ENCODE peak calls at places on chromosomes 3 and 15, in seven cellular contexts. W, R, D, T, Y, M and S are unnamed samples.

GRCh38 chr3:73511555-73511954 is 113.2 kb downstream of the PDZRN3 start:
- DNase-seq in W (no peak), R (no peak), D (no peak), T (no peak), Y (no peak), M (no peak), S (no peak)

GRCh38 chr15:26628879-26629529 is 143.9 kb downstream of the GABRB3 start:
- DNase-seq in W (no peak), R (peak), D (no peak), T (no peak), Y (peak), M (peak), S (peak)

GRCh38 chr3:194136519-194137313 is 768 bp downstream of the HES1 start:
- DNase-seq in W (peak), R (no peak), D (peak), T (peak), Y (peak), M (no peak), S (no peak)

GRCh38 chr3:171791695-171792082 is 18.6 kb downstream of the PLD1 start:
- DNase-seq in W (peak), R (no peak), D (peak), T (no peak), Y (peak), M (peak), S (no peak)

GRCh38 chr3:119630562-119631329 is 29.6 kb downstream of the POPDC2 start:
- DNase-seq in W (no peak), R (no peak), D (no peak), T (no peak), Y (peak), M (no peak), S (no peak)

GRCh38 chr15:39543651-39544050 is 37.2 kb upstream of the THBS1 start:
- DNase-seq in W (no peak), R (no peak), D (no peak), T (no peak), Y (no peak), M (no peak), S (no peak)

GRCh38 chr3:149145926-149146325 is 16.5 kb downstream of the HPS3 start:
- DNase-seq in W (no peak), R (no peak), D (no peak), T (no peak), Y (no peak), M (no peak), S (no peak)

GRCh38 chr3:154314152-154314551 is 10.1 kb downstream of the DHX36 start:
- DNase-seq in W (no peak), R (no peak), D (no peak), T (no peak), Y (no peak), M (no peak), S (no peak)

GRCh38 chr15:43989938-43990337 is 163.1 kb downstream of the WDR76 start:
- DNase-seq in W (no peak), R (no peak), D (no peak), T (no peak), Y (no peak), M (no peak), S (no peak)

GRCh38 chr15:43199945-43200488 is 14.8 kb downstream of the CCNDBP1 start:
- DNase-seq in W (no peak), R (no peak), D (no peak), T (no peak), Y (no peak), M (no peak), S (no peak)

GRCh38 chr15:44666208-44667038 is 3.0 kb upstream of the SPG11 start:
- DNase-seq in W (no peak), R (no peak), D (no peak), T (no peak), Y (no peak), M (no peak), S (no peak)

GRCh38 chr3:17625111-17625510 is 117.3 kb downstream of the TBC1D5 start:
- DNase-seq in W (no peak), R (no peak), D (no peak), T (no peak), Y (no peak), M (no peak), S (no peak)

GRCh38 chr3:58251653-58252052 is 14.1 kb downstream of the ABHD6 start:
- DNase-seq in W (no peak), R (no peak), D (no peak), T (no peak), Y (peak), M (no peak), S (no peak)

GRCh38 chr3:58246148-58247051 is 8.8 kb downstream of the ABHD6 start:
- DNase-seq in W (no peak), R (no peak), D (no peak), T (no peak), Y (no peak), M (no peak), S (no peak)

GRCh38 chr3:58254144-58254543 is 16.6 kb downstream of the ABHD6 start:
- DNase-seq in W (no peak), R (no peak), D (no peak), T (no peak), Y (no peak), M (no peak), S (no peak)

GRCh38 chr3:58250093-58250707 is 12.6 kb downstream of the ABHD6 start:
- DNase-seq in W (no peak), R (no peak), D (no peak), T (no peak), Y (peak), M (no peak), S (no peak)

DNA sequence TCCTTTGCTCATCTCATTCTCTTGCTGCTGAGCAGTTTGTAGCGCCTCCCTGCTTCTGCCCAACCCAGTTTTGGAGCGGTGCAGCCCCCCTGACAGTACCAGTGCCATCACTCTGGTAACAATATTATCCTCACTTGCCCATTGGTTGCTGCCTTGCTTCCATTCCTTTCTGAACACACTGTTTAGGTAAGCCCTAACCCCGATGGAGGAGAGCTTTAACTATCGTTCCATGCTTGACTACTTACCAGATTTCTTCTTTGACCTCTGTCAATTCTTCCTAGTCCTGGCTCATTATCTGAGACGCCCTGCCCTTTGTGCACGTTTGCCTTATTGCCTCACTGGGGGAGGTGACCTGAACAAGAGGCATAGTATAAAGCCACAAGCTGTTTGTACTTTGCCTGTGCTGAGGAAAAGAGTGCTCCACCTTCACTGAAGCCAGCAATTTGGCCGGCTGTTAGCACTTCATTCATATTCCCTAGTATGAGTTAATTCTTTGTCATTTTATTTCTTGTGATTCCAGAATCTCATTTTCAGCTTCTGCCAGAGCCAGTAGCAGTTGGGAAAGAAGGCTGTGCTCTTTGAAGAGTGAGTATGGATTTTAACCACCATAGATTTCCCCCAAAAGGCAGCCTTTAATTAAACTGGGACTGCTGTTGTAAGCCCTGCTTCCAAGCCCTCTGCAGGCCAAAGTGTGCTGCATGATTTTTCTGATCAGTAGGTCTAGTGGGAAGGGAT is 11.9 kb downstream of the ABHD6 start:
- DNase-seq in W (peak), R (no peak), D (no peak), T (no peak), Y (no peak), M (no peak), S (no peak)
- TF ChIP-seq CTCF in W (no peak), R (no peak), D (no peak), T (no peak), Y (peak), M (no peak), S (peak)

DNA sequence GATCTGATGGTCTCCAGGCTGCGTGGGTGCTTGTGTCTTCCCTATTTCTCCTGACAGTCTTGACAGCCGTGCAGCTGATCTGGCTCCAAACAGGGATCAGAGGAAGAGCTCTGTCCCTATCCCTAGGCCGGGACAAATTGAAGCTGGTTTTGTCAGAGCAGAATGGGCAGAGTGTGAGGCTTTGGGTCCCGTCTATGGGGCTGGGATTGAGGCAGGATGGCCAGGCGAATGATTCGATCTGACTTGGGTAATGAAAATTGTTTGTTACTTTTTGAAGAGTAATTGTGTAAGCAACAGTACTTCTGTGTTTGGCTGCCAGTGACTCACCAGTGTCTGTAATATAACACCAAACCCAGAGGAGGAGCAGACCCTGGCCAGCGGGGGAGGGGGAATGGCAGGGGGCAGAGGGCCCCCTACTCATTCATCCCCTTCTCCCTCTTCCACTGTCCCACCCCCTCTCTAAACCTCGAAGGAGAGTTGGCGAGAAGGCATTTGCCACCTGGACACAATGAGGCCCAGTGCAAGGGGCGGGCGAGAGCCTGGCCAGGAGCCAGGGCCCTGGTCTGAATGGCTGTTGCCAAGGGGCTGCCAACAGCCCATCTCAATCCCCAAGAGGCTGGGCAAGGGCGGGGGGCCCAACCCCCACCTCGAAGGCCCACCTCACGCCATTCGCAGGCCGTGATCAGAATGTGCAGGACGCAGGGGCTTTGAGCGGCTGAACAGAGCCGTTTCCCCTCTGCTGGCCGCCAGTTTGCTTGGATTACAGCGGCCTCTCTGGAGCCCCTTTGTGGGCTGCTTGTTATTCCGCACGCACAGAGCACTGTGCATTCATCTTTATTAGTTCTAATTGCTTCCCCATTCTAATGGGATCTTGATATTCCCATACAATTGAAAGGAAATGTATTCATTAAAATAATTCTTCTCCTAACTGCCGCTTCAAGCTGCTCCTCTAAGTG is 5.1 kb upstream of the MAGEF1 start:
- DNase-seq in W (peak), R (no peak), D (no peak), T (no peak), Y (peak), M (no peak), S (no peak)
- TF ChIP-seq CTCF in W (no peak), R (no peak), D (no peak), T (no peak), Y (no peak), M (no peak), S (no peak)

DNA sequence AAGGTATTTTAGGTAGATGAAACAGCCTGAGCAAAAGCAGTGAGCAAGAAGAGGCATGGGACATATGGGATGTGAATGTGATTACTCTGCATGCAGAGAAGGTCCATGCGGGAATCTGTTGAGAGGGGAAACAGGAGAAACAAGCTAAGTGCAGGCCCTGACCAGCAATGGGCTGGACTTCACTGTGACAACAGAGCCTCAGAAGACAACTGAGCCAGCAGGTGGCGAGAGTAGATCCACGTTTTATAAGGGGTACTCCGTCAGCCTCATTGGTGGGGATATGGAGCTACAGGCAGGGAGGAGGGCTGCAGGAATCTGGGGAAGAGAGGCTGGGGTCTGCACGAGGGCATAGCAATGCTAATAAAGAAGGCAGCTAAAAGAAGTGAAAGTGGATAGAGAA is 405.9 kb upstream of the LMCD1 start:
- DNase-seq in W (peak), R (no peak), D (peak), T (no peak), Y (no peak), M (no peak), S (no peak)
- TF ChIP-seq CTCF in W (peak), R (no peak), D (no peak), T (no peak), Y (no peak), M (no peak), S (peak)

GRCh38 chr3:45080824-45081223 is 54.7 kb downstream of the CLEC3B start:
- DNase-seq in W (no peak), R (no peak), D (no peak), T (no peak), Y (no peak), M (no peak), S (no peak)

GRCh38 chr3:45075821-45076625 is 49.9 kb downstream of the CLEC3B start:
- DNase-seq in W (no peak), R (no peak), D (no peak), T (no peak), Y (no peak), M (no peak), S (no peak)

GRCh38 chr3:45081506-45081905 is 55.4 kb downstream of the CLEC3B start:
- DNase-seq in W (no peak), R (no peak), D (no peak), T (no peak), Y (no peak), M (no peak), S (no peak)

GRCh38 chr3:45079715-45080114 is 53.6 kb downstream of the CLEC3B start:
- DNase-seq in W (no peak), R (no peak), D (no peak), T (no peak), Y (no peak), M (no peak), S (no peak)

GRCh38 chr3:45078910-45079522 is 52.9 kb downstream of the CLEC3B start:
- DNase-seq in W (no peak), R (no peak), D (no peak), T (no peak), Y (peak), M (no peak), S (no peak)
- TF ChIP-seq CTCF in W (no peak), R (no peak), D (peak), T (no peak), Y (peak), M (no peak), S (peak)

GRCh38 chr15:80234883-80235282 is 17.1 kb downstream of the CTXND1 start:
- DNase-seq in W (no peak), R (no peak), D (peak), T (no peak), Y (peak), M (no peak), S (no peak)
- TF ChIP-seq CTCF in W (peak), R (peak), D (peak), T (peak), Y (peak), M (peak), S (peak)

GRCh38 chr3:187808466-187809291 is 63.4 kb upstream of the BCL6 start:
- DNase-seq in W (peak), R (peak), D (no peak), T (no peak), Y (no peak), M (no peak), S (no peak)
- TF ChIP-seq CTCF in W (peak), R (peak), D (no peak), T (no peak), Y (no peak), M (no peak), S (no peak)

DNA sequence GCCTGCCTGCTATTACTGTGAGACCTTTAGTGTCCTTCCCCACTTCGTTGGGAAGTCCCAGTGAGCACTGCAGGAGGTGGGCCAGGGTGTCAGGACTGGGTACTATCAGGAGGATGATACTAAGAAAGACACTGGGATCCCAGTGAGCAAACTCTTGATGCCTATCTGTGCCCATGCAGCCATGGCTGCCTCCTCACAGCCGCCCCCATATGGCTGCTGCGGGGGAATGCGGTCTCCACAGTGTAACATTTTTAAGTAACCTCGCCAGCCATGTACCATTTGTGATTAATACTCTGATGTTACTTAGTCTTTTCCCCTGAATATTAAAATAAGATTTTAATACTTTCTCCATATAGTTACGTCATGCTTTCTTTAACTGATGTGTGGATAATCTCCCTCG is 312.2 kb downstream of the RYR3 start:
- DNase-seq in W (no peak), R (no peak), D (no peak), T (no peak), Y (no peak), M (no peak), S (no peak)
- TF ChIP-seq CTCF in W (no peak), R (no peak), D (peak), T (no peak), Y (no peak), M (no peak), S (peak)